ENCODE peak calls at places on chromosomes 16 and 17, in seven cellular contexts. B is GM12892; X is cardiac fibroblast; S is NK-92 treated with Interleukin-12 subunit alpha and Interleukin-12 subunit beta, amount 100 ng/mL, for 24 hours; T is nucleus accumbens; K is activated T-cell treated with anti-CD3 and anti-CD28 coated beads for 4 hours; U is A549. R is an unnamed sample.
A peak's percentile ranks its signal among the peaks of the same experiment; 100 is the strongest.

GRCh38 chr16:55376567-55377167 is 52.7 kb downstream of the IRX6 start:
- DNase-seq in X (no peak), U (no peak), S (no peak), T (no peak), K (no peak), B (no peak), R (no peak)

GRCh38 chr17:45345554-45346254 is 28.9 kb upstream of the MAP3K14 start:
- DNase-seq in U (peak; percentile 63), S (no peak), X (peak; percentile 96), B (no peak), K (no peak), T (no peak), R (no peak)

GRCh38 chr17:36937001-36937960 is at the start of gene LHX1:
- DNase-seq in U (no peak), B (no peak), K (no peak), T (no peak), X (no peak), S (no peak), R (no peak)

GRCh38 chr16:75029854-75030253 is 31.0 kb downstream of the ZNRF1 start:
- DNase-seq in U (peak; percentile 51), B (no peak), T (no peak), K (no peak), X (peak; percentile 23), S (no peak), R (no peak)

GRCh38 chr17:17467720-17468119 is 9.1 kb upstream of the MED9 start:
- DNase-seq in X (peak; percentile 7), U (peak; percentile 29), B (no peak), T (no peak), K (no peak), S (no peak), R (no peak)

GRCh38 chr17:17626151-17626805 is 34.8 kb upstream of the PEMT start:
- DNase-seq in T (no peak), B (no peak), X (no peak), U (no peak), K (no peak), S (no peak), R (peak; percentile 43)

GRCh38 chr16:1330931-1331711 is 2.3 kb upstream of the BAIAP3 start:
- DNase-seq in T (no peak), K (no peak), X (no peak), B (no peak), S (no peak), U (no peak), R (no peak)

GRCh38 chr16:58658796-58659211 is 25.8 kb downstream of the SLC38A7 start:
- DNase-seq in T (no peak), S (no peak), K (no peak), X (no peak), U (no peak), B (no peak), R (no peak)

GRCh38 chr17:34706029-34706428 is 126.6 kb downstream of the TMEM132E start:
- DNase-seq in B (no peak), X (peak; percentile 12), U (no peak), K (no peak), T (no peak), S (no peak), R (peak; percentile 9)

GRCh38 chr17:82776454-82776853 is 24.6 kb downstream of the TBCD start:
- DNase-seq in B (no peak), K (no peak), T (no peak), S (no peak), U (no peak), X (no peak), R (no peak)

GRCh38 chr16:59192551-59193199 is 458.6 kb upstream of the GOT2 start:
- DNase-seq in X (no peak), K (no peak), T (no peak), S (no peak), U (peak; percentile 42), B (no peak), R (peak; percentile 54)

GRCh38 chr16:68640972-68641371 is 4.1 kb upstream of the CDH3 start:
- DNase-seq in U (peak; percentile 45), B (no peak), T (no peak), X (no peak), S (no peak), K (no peak), R (no peak)

GRCh38 chr16:53931946-53932345 is 228.0 kb downstream of the FTO start:
- DNase-seq in K (no peak), X (no peak), U (no peak), B (no peak), T (no peak), S (no peak), R (no peak)

GRCh38 chr17:49123061-49123460 is 9.5 kb upstream of the B4GALNT2 start:
- DNase-seq in K (no peak), S (no peak), X (no peak), U (no peak), B (no peak), T (no peak), R (no peak)

GRCh38 chr17:42436401-42436800 is 13.3 kb upstream of the CAVIN1 start:
- DNase-seq in X (peak; percentile 98), S (no peak), U (no peak), B (no peak), T (no peak), K (no peak), R (no peak)

GRCh38 chr17:64679710-64680216 is 17.7 kb upstream of the SMURF2 start:
- DNase-seq in U (peak; percentile 95), X (peak; percentile 81), T (no peak), S (no peak), K (no peak), B (no peak), R (no peak)

GRCh38 chr17:78132086-78132676 is 1.6 kb downstream of the TMC8 start:
- DNase-seq in T (no peak), B (no peak), K (peak; percentile 63), S (peak; percentile 47), U (no peak), X (no peak), R (no peak)

GRCh38 chr17:10036511-10037061 is 131.5 kb upstream of the RCVRN start:
- DNase-seq in B (no peak), T (peak; percentile 83), S (no peak), U (no peak), K (no peak), X (peak; percentile 64), R (no peak)

GRCh38 chr17:81865733-81866439 is 5.3 kb downstream of the ARHGDIA start:
- DNase-seq in B (no peak), U (no peak), S (no peak), X (peak; percentile 52), T (no peak), K (no peak), R (no peak)

GRCh38 chr16:67942510-67943255 is 1.2 kb downstream of the LCAT start:
- DNase-seq in B (no peak), K (no peak), T (no peak), U (no peak), S (no peak), X (no peak), R (no peak)

GRCh38 chr16:10622036-10622921 is 41.9 kb upstream of the EMP2 start:
- DNase-seq in K (no peak), B (no peak), U (no peak), S (no peak), T (no peak), X (no peak), R (no peak)

GRCh38 chr16:87790278-87791023 is 24.7 kb upstream of the KLHDC4 start:
- DNase-seq in X (peak; percentile 62), T (no peak), B (no peak), U (peak; percentile 94), K (no peak), S (no peak), R (no peak)

GRCh38 chr17:7797976-7798375 is 36.0 kb upstream of the KDM6B start:
- DNase-seq in X (no peak), B (no peak), T (no peak), U (no peak), K (no peak), S (no peak), R (no peak)

GRCh38 chr17:50105811-50106210 is 10.7 kb downstream of the PDK2 start:
- DNase-seq in T (no peak), U (no peak), B (no peak), X (no peak), K (no peak), S (no peak), R (no peak)

GRCh38 chr16:77993111-77993571 is 29.2 kb upstream of the CLEC3A start:
- DNase-seq in S (no peak), X (no peak), B (no peak), U (no peak), K (no peak), T (no peak), R (no peak)

GRCh38 chr17:74192950-74193781 is 10.3 kb upstream of the RPL38 start:
- DNase-seq in T (no peak), X (no peak), S (no peak), K (no peak), U (peak; percentile 88), B (no peak), R (no peak)

GRCh38 chr16:590165-590874 is 454 bp downstream of the RAB40C start:
- DNase-seq in T (no peak), U (no peak), K (no peak), X (peak; percentile 58), B (no peak), S (no peak), R (no peak)

GRCh38 chr16:86913886-86914285 is 335.5 kb downstream of the FOXL1 start:
- DNase-seq in S (no peak), T (no peak), U (no peak), K (no peak), B (no peak), X (no peak), R (no peak)

GRCh38 chr17:42458497-42459255 is at the start of gene ATP6V0A1:
- DNase-seq in B (peak; percentile 79), T (peak; percentile 83), X (peak; percentile 91), U (peak; percentile 94), S (no peak), K (peak; percentile 87), R (peak; percentile 68)

GRCh38 chr17:21245703-21246102 is 7.5 kb downstream of the NATD1 start:
- DNase-seq in S (no peak), T (no peak), X (no peak), U (no peak), K (no peak), B (no peak), R (no peak)

GRCh38 chr17:11292491-11292890 is 51.5 kb downstream of the SHISA6 start:
- DNase-seq in X (no peak), S (no peak), T (no peak), U (no peak), K (no peak), B (no peak), R (no peak)

R was measured in iPS DF 6.9.